ENCODE peak calls at places on chromosomes 5 and 9, in six cellular contexts. E is astrocyte, S is HCT116, Q is H1, D is endodermal cell, K is mammary epithelial cell. Z is an unnamed sample.
A peak's percentile ranks its signal among the peaks of the same experiment; 100 is the strongest.

GRCh38 chr9:113511856-113512761 is 48.6 kb downstream of the RGS3 start:
- DNase-seq in E (peak; percentile 62), D (no peak), S (no peak), Q (no peak), K (peak; percentile 3), Z (no peak)

GRCh38 chr5:11181940-11182339 is 420.9 kb upstream of the DAP start:
- DNase-seq in K (no peak), Q (no peak), D (no peak), E (no peak), S (no peak), Z (no peak)

GRCh38 chr5:166561759-166562158 is 1729.7 kb upstream of the WWC1 start:
- DNase-seq in K (no peak), E (no peak), Q (no peak), S (no peak), D (no peak), Z (peak; percentile 3)

GRCh38 chr5:34491251-34491620 is 164.9 kb upstream of the RAI14 start:
- DNase-seq in E (no peak), Q (no peak), S (no peak), K (no peak), D (peak; percentile 62), Z (no peak)

GRCh38 chr9:68640421-68641089 is 64.5 kb upstream of the PIP5K1B start:
- DNase-seq in E (no peak), D (no peak), S (no peak), K (no peak), Q (no peak), Z (no peak)

GRCh38 chr5:178107889-178108288 is 5.4 kb upstream of the N4BP3 start:
- DNase-seq in K (no peak), S (no peak), D (no peak), Q (no peak), E (no peak), Z (no peak)

GRCh38 chr5:58912102-58912501 is 329.2 kb downstream of the RAB3C start:
- DNase-seq in E (no peak), D (no peak), Q (no peak), S (no peak), K (no peak), Z (no peak)

GRCh38 chr5:56314536-56314935 is 81.4 kb upstream of the ANKRD55 start:
- DNase-seq in K (no peak), S (no peak), E (no peak), Q (no peak), D (peak; percentile 64), Z (peak; percentile 42)

GRCh38 chr9:38417003-38417965 is 7.0 kb downstream of the IGFBPL1 start:
- DNase-seq in S (peak; percentile 35), Q (no peak), K (peak; percentile 17), D (peak; percentile 95), E (no peak), Z (peak; percentile 40)

GRCh38 chr9:89792189-89793123 is 187.6 kb downstream of the GADD45G start:
- DNase-seq in S (no peak), K (no peak), D (no peak), E (no peak), Q (no peak), Z (no peak)

GRCh38 chr9:92969516-92970466 is 22.5 kb downstream of the FGD3 start:
- DNase-seq in S (no peak), E (no peak), Q (no peak), D (no peak), K (no peak), Z (no peak)

GRCh38 chr5:124289122-124289521 is 457.3 kb downstream of the ZNF608 start:
- DNase-seq in D (no peak), S (no peak), K (no peak), E (no peak), Q (no peak), Z (no peak)

GRCh38 chr5:163569284-163569683 is 63.9 kb downstream of the MAT2B start:
- DNase-seq in E (peak; percentile 34), D (no peak), S (no peak), Q (no peak), K (peak; percentile 22), Z (no peak)

GRCh38 chr5:62720036-62720441 is 141.4 kb downstream of the LRRC70 start:
- DNase-seq in K (peak; percentile 45), D (peak; percentile 85), E (peak; percentile 1), S (peak; percentile 31), Q (peak; percentile 25), Z (no peak)

GRCh38 chr5:150672237-150672883 is 11.3 kb downstream of the MYOZ3 start:
- DNase-seq in Q (peak; percentile 58), K (peak; percentile 76), D (peak; percentile 92), E (no peak), S (no peak), Z (peak; percentile 54)

DNA sequence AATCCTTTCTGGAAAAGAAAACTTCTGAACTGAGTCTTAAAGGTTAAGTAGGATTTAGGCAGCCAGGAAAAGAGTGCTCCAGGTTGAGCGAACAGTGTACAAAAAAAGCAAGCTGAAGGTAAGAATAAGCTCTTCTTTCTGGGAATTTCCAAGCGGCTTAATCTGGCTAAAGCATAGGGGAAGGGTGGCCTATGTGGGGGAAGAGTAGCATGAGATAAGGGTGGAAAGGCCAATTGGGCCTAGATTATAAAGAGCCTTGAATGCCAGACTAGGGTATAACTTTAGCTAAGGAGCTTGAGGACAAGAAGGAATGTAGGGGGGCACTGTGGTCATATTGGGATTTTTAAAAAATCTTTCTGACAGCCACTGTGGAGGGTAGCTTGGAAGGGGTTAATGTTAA is 37.3 kb upstream of the NR5A1 start:
- DNase-seq in E (no peak), S (no peak), D (no peak), K (no peak), Q (no peak), Z (no peak)
- H3K4me1 ChIP-seq in E (no peaks in the 10 kb centered on the region), S (no peaks in the 10 kb centered on the region), D (peaks cover 4% of the 10 kb centered on the region), K (no peaks in the 10 kb centered on the region), Q (no peaks in the 10 kb centered on the region), Z (no peaks in the 10 kb centered on the region)

GRCh38 chr5:1502737-1503120 is 21.0 kb downstream of the LPCAT1 start:
- DNase-seq in K (no peak), Q (no peak), D (no peak), E (no peak), S (no peak), Z (peak; percentile 84)
- H3K9ac ChIP-seq in K (no peak overlapping the region), Q (no peak overlapping the region), D (no peak overlapping the region), E (no peak overlapping the region), S (no peak overlapping the region), Z (no peak overlapping the region)

DNA sequence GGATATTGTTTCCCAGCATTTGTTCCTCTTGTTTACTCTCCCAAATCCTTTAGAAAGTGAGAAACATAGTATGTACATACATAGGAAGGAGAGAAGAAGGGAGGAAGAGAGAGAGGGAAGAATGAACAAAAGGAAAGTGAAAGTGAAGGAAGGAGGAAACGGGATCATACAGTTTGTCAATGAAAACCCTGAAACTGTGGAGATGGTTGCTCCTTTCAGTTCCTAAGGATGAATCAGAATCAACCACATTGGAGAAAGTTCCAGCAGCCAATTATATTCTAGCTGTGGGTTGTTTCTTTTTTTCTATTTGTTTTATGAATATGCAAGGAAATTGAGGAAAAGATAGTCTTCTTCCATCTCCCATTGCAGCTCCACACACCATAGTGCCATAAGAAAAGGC is 396.5 kb downstream of the MLLT3 start:
- DNase-seq in D (no peak), Q (no peak), K (no peak), S (no peak), E (no peak), Z (no peak)
- H3K4me1 ChIP-seq in D (no peaks in the 10 kb centered on the region), Q (no peaks in the 10 kb centered on the region), K (peaks cover 11% of the 10 kb centered on the region), S (no peaks in the 10 kb centered on the region), E (no peaks in the 10 kb centered on the region), Z (no peaks in the 10 kb centered on the region)

GRCh38 chr9:134329576-134329855 is 3.3 kb downstream of the RXRA start:
- DNase-seq in S (no peak), Q (no peak), E (no peak), K (no peak), D (no peak), Z (no peak)
- H3K9ac ChIP-seq in S (peak overlapping the region; percentile 44), Q (no peak overlapping the region), E (peak overlapping the region; percentile 14), K (peak overlapping the region; percentile 32), D (no peak overlapping the region), Z (no peak overlapping the region)